ENCODE peak calls at places on chromosomes 1 and 21, in six cellular contexts. D is AG04449, R is dorsolateral prefrontal cortex, G is K562, B is bronchial epithelial cell, I is ovary. P is an unnamed sample.

GRCh38 chr1:162133566-162133965 is 64.1 kb downstream of the NOS1AP start:
- DNase-seq in D (no peak), R (no peak), G (no peak), B (no peak), I (no peak), P (no peak)

GRCh38 chr1:81119319-81119718 is 681.4 kb upstream of the ADGRL2 start:
- DNase-seq in D (no peak), R (no peak), G (no peak), B (peak; percentile 82), I (no peak), P (no peak)

GRCh38 chr21:29443398-29444010 is 144.8 kb downstream of the BACH1 start:
- DNase-seq in D (no peak), R (no peak), G (no peak), B (no peak), I (no peak), P (no peak)

GRCh38 chr1:93844262-93845045 is 34.6 kb downstream of the DNTTIP2 start:
- DNase-seq in D (no peak), R (no peak), G (peak; percentile 65), B (peak; percentile 80), I (no peak), P (peak; percentile 89)

GRCh38 chr21:26851109-26851944 is 6.1 kb upstream of the ADAMTS1 start:
- DNase-seq in D (no peak), R (no peak), G (no peak), B (no peak), I (no peak), P (no peak)

GRCh38 chr1:182084487-182085316 is 23.2 kb upstream of the ZNF648 start:
- DNase-seq in D (no peak), R (peak; percentile 96), G (peak; percentile 87), B (peak; percentile 73), I (peak; percentile 91), P (peak; percentile 85)

GRCh38 chr1:200542162-200542561 is 78.4 kb downstream of the KIF14 start:
- DNase-seq in D (no peak), R (no peak), G (no peak), B (no peak), I (no peak), P (no peak)

GRCh38 chr21:26587621-26588260 is 14.7 kb upstream of the CYYR1 start:
- DNase-seq in D (peak; percentile 14), R (no peak), G (no peak), B (peak; percentile 87), I (no peak), P (peak; percentile 74)

GRCh38 chr1:204409111-204409510 is 2.5 kb downstream of the PPP1R15B start:
- DNase-seq in D (no peak), R (no peak), G (no peak), B (no peak), I (no peak), P (peak; percentile 41)

GRCh38 chr1:214540324-214540723 is 11.1 kb downstream of the PTPN14 start:
- DNase-seq in D (no peak), R (no peak), G (no peak), B (no peak), I (no peak), P (no peak)

DNA sequence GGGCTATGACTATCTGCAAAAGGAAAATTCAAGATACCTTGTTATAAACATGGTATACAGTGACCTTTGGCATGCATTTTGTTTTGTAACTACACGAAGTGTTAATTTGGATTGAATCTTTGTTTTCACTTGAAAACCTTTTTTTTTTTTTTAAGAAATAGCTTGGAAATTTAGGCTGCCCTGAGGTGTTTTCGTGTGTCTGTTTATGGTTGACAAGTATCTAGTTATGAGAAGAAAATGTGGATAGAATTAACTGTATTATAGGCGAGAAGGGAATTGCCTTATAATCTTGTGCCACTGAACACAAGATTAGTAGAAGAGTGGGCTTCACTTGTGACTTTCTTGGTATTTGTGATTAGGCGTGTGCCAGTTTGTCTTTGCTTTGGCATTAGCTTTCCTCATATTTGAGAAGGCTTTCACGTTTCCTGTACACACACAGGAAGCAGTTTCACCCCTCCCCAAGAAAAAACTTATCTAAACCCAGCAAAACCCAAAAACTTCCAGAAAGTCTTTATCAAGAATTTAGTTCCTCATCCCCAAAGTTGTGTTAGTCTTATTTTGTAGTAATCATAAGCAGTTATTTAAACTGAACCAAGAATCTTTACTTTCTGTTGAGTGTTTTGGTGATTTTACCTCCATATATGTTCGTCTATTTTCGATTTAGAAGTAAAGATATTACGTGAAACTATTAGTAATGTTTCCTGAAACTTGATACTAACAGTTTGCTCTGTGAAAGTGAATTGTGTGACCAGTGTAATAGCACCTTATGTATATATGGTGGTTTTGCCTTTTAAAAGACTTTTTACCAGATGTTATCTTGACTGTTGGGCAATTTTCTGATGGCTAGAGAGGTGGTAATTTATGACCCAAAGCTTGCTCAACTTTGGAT is 3.8 kb downstream of the DYRK1A start:
- DNase-seq in D (no peak), R (no peak), G (no peak), B (peak; percentile 89), I (no peak), P (no peak)
- H3K4me3 ChIP-seq in D (peak overlapping the region; percentile 35), R (peak overlapping the region; percentile 95), G (peak overlapping the region; percentile 88), B (peak overlapping the region; percentile 89), I (peak overlapping the region; percentile 99), P (peak overlapping the region; percentile 78)

DNA sequence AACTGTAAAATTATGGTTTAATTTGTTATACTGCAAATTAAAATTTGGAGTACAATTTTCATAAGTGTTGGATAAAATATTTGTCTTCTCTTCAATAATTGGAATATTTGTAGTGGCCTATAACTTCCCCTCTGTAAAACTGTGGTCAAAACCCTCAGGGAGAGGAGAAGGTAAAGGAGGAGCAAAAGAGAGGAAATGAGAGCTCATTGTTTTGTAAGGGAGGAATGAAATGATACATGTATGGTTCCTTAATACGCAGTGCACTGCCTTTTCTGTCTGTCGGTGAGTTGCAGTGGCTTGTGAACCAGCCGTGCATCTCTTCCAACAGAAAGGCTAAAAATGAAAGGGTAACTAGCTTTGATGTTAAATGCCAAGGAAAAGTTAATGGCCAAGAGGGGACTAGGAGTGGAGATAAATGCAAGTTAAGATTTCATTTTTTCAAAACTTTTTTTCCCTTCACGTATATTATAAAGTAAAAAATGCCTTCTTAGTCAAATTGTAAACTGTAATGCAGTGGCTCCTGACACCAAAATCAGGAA is 26.4 kb downstream of the LRRC8D start:
- DNase-seq in D (no peak), R (no peak), G (no peak), B (no peak), I (no peak), P (no peak)
- H3K4me3 ChIP-seq in D (no peak overlapping the region), R (no peak overlapping the region), G (no peak overlapping the region), B (no peak overlapping the region), I (no peak overlapping the region), P (no peak overlapping the region)

DNA sequence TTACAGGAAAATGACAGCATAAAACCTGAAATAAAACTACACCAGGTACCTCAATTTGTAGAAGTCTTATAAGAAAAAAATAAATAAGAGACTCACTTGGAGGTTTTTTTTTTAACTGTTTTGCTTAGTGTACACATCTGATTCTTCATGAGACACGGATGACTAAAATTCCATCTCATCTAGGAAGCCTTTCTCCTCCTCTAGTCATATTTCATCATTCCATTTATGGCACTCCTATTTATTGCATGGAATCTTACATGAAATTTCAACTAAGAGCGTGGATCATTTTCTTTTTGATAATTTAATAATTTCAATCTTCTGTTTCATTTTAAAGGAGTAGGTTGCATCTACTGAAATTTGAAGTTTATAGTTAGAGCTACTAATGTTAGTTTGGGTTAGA is 1.6 kb upstream of the PTGS2 start:
- DNase-seq in D (no peak), R (no peak), G (no peak), B (peak; percentile 75), I (no peak), P (no peak)
- H3K4me3 ChIP-seq in D (peak overlapping the region; percentile 80), R (no peak overlapping the region), G (no peak overlapping the region), B (peak overlapping the region; percentile 67), I (no peak overlapping the region), P (no peak overlapping the region)

GRCh38 chr21:40635336-40635735 is 211.6 kb downstream of the DSCAM start:
- DNase-seq in D (no peak), R (peak; percentile 46), G (no peak), B (no peak), I (no peak), P (no peak)
- H3K4me3 ChIP-seq in D (no peak overlapping the region), R (no peak overlapping the region), G (no peak overlapping the region), B (no peak overlapping the region), I (no peak overlapping the region), P (no peak overlapping the region)

DNA sequence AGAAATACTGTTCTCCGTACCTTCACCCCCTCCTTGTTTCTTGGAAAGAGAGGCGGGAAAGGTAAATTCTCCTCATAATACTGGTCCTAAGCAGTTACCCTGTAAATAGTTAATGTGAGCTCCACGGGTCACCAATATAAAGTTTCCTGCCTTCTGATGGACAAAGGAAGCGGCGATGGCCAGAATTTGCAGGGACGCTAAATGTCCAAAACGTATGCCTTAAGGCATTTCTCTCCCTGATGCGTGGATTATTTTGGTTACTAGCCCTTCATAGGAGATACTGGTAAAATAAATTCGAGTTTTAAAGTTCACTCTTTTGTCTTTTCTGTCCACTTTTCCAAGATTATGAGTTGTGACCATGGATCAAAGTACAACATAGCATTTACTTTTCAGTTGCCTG is 913 bp upstream of the PTGS2 start:
- DNase-seq in D (no peak), R (no peak), G (no peak), B (no peak), I (no peak), P (no peak)
- H3K4me3 ChIP-seq in D (peak overlapping the region; percentile 80), R (peak overlapping the region; percentile 62), G (no peak overlapping the region), B (peak overlapping the region; percentile 67), I (peak overlapping the region; percentile 60), P (peak overlapping the region; percentile 47)